ENCODE peak calls at places on chromosomes 7 and 10, in six cellular contexts. One of them, this sample, is unnamed.

GRCh38 chr7:23833405-23833804 is 123.4 kb downstream of the STK31 start:
- DNase-seq in foreskin melanocyte: no peak
- DNase-seq in activated naive CD8-positive, alpha-beta T cell treated with anti-CD3 and anti-CD28 coated beads, Interleukin-2, amount 50 U/mL, for 24 hours: no peak
- DNase-seq in amygdala: no peak
- DNase-seq in HCT116: no peak
- DNase-seq in A549: no peak
- DNase-seq in this sample: no peak

GRCh38 chr7:27784399-27785053 is 44.6 kb downstream of the TAX1BP1 start:
- DNase-seq in foreskin melanocyte: peak
- DNase-seq in activated naive CD8-positive, alpha-beta T cell treated with anti-CD3 and anti-CD28 coated beads, Interleukin-2, amount 50 U/mL, for 24 hours: peak
- DNase-seq in amygdala: no peak
- DNase-seq in HCT116: peak
- DNase-seq in A549: peak
- DNase-seq in this sample: no peak

GRCh38 chr10:93995598-93996271 is 2.0 kb downstream of the PLCE1 start:
- DNase-seq in foreskin melanocyte: no peak
- DNase-seq in activated naive CD8-positive, alpha-beta T cell treated with anti-CD3 and anti-CD28 coated beads, Interleukin-2, amount 50 U/mL, for 24 hours: no peak
- DNase-seq in amygdala: no peak
- DNase-seq in HCT116: no peak
- DNase-seq in A549: no peak
- DNase-seq in this sample: no peak

GRCh38 chr10:31186225-31187010 is 132.6 kb upstream of the ZEB1 start:
- DNase-seq in foreskin melanocyte: peak
- DNase-seq in activated naive CD8-positive, alpha-beta T cell treated with anti-CD3 and anti-CD28 coated beads, Interleukin-2, amount 50 U/mL, for 24 hours: no peak
- DNase-seq in amygdala: no peak
- DNase-seq in HCT116: peak
- DNase-seq in A549: no peak
- DNase-seq in this sample: no peak

GRCh38 chr7:141362580-141363435 is 188.4 kb upstream of the AGK start:
- DNase-seq in foreskin melanocyte: no peak
- DNase-seq in activated naive CD8-positive, alpha-beta T cell treated with anti-CD3 and anti-CD28 coated beads, Interleukin-2, amount 50 U/mL, for 24 hours: no peak
- DNase-seq in amygdala: no peak
- DNase-seq in HCT116: no peak
- DNase-seq in A549: peak
- DNase-seq in this sample: no peak

GRCh38 chr7:31899356-31899927 is 170.8 kb downstream of the PDE1C start:
- DNase-seq in foreskin melanocyte: no peak
- DNase-seq in activated naive CD8-positive, alpha-beta T cell treated with anti-CD3 and anti-CD28 coated beads, Interleukin-2, amount 50 U/mL, for 24 hours: no peak
- DNase-seq in amygdala: no peak
- DNase-seq in HCT116: no peak
- DNase-seq in A549: no peak
- DNase-seq in this sample: no peak

GRCh38 chr10:32151876-32152275 is 95.7 kb upstream of the KIF5B start:
- DNase-seq in foreskin melanocyte: peak
- DNase-seq in activated naive CD8-positive, alpha-beta T cell treated with anti-CD3 and anti-CD28 coated beads, Interleukin-2, amount 50 U/mL, for 24 hours: no peak
- DNase-seq in amygdala: no peak
- DNase-seq in HCT116: no peak
- DNase-seq in A549: no peak
- DNase-seq in this sample: no peak

GRCh38 chr10:96511044-96511945 is 2.4 kb downstream of the TLL2 start:
- DNase-seq in foreskin melanocyte: peak
- DNase-seq in activated naive CD8-positive, alpha-beta T cell treated with anti-CD3 and anti-CD28 coated beads, Interleukin-2, amount 50 U/mL, for 24 hours: peak
- DNase-seq in amygdala: no peak
- DNase-seq in HCT116: peak
- DNase-seq in A549: peak
- DNase-seq in this sample: no peak

GRCh38 chr10:15725603-15726002 is 5.9 kb upstream of the ITGA8 start:
- DNase-seq in foreskin melanocyte: peak
- DNase-seq in activated naive CD8-positive, alpha-beta T cell treated with anti-CD3 and anti-CD28 coated beads, Interleukin-2, amount 50 U/mL, for 24 hours: no peak
- DNase-seq in amygdala: no peak
- DNase-seq in HCT116: peak
- DNase-seq in A549: peak
- DNase-seq in this sample: no peak

GRCh38 chr10:60898372-60898771 is 45.6 kb downstream of the RHOBTB1 start:
- DNase-seq in foreskin melanocyte: no peak
- DNase-seq in activated naive CD8-positive, alpha-beta T cell treated with anti-CD3 and anti-CD28 coated beads, Interleukin-2, amount 50 U/mL, for 24 hours: no peak
- DNase-seq in amygdala: no peak
- DNase-seq in HCT116: no peak
- DNase-seq in A549: no peak
- DNase-seq in this sample: no peak

GRCh38 chr7:4026941-4027340 is 655.2 kb upstream of the FOXK1 start:
- DNase-seq in foreskin melanocyte: no peak
- DNase-seq in activated naive CD8-positive, alpha-beta T cell treated with anti-CD3 and anti-CD28 coated beads, Interleukin-2, amount 50 U/mL, for 24 hours: no peak
- DNase-seq in amygdala: no peak
- DNase-seq in HCT116: no peak
- DNase-seq in A549: no peak
- DNase-seq in this sample: no peak

GRCh38 chr10:597976-598375 is 91.5 kb downstream of the DIP2C start:
- DNase-seq in foreskin melanocyte: no peak
- DNase-seq in activated naive CD8-positive, alpha-beta T cell treated with anti-CD3 and anti-CD28 coated beads, Interleukin-2, amount 50 U/mL, for 24 hours: no peak
- DNase-seq in amygdala: no peak
- DNase-seq in HCT116: no peak
- DNase-seq in A549: no peak
- DNase-seq in this sample: peak

GRCh38 chr10:130720235-130720634 is 584.0 kb downstream of the GLRX3 start:
- DNase-seq in foreskin melanocyte: no peak
- DNase-seq in activated naive CD8-positive, alpha-beta T cell treated with anti-CD3 and anti-CD28 coated beads, Interleukin-2, amount 50 U/mL, for 24 hours: no peak
- DNase-seq in amygdala: no peak
- DNase-seq in HCT116: no peak
- DNase-seq in A549: no peak
- DNase-seq in this sample: no peak

GRCh38 chr7:148722340-148723165 is 23.9 kb downstream of the CUL1 start:
- DNase-seq in foreskin melanocyte: peak
- DNase-seq in activated naive CD8-positive, alpha-beta T cell treated with anti-CD3 and anti-CD28 coated beads, Interleukin-2, amount 50 U/mL, for 24 hours: no peak
- DNase-seq in amygdala: no peak
- DNase-seq in HCT116: no peak
- DNase-seq in A549: no peak
- DNase-seq in this sample: no peak

GRCh38 chr10:3095373-3096139 is 28.2 kb downstream of the PFKP start:
- DNase-seq in foreskin melanocyte: peak
- DNase-seq in activated naive CD8-positive, alpha-beta T cell treated with anti-CD3 and anti-CD28 coated beads, Interleukin-2, amount 50 U/mL, for 24 hours: peak
- DNase-seq in amygdala: peak
- DNase-seq in HCT116: peak
- DNase-seq in A549: peak
- DNase-seq in this sample: no peak